ENCODE peak calls at places on chromosomes 12 and 14, in six cellular contexts. One of them, this sample, is unnamed.

GRCh38 chr14:20343855-20344205 is 395 bp downstream of the PARP2 start:
- DNase-seq in GM10248: no peak
- DNase-seq in left ventricle myocardium inferior: no peak
- DNase-seq in endothelial cell: no peak
- DNase-seq in Calu3: no peak
- DNase-seq in K562: no peak
- DNase-seq in this sample: no peak

GRCh38 chr12:101939306-101939705 is 61.9 kb downstream of the DRAM1 start:
- DNase-seq in K562: no peak
- DNase-seq in GM10248: no peak
- DNase-seq in left ventricle myocardium inferior: no peak
- DNase-seq in endothelial cell: no peak
- DNase-seq in Calu3: no peak
- DNase-seq in this sample: no peak

GRCh38 chr12:91225316-91225715 is 42.7 kb upstream of the DCN start:
- DNase-seq in Calu3: no peak
- DNase-seq in K562: no peak
- DNase-seq in GM10248: no peak
- DNase-seq in left ventricle myocardium inferior: no peak
- DNase-seq in endothelial cell: no peak
- DNase-seq in this sample: no peak

GRCh38 chr12:32201096-32201495 is 94.4 kb downstream of the BICD1 start:
- DNase-seq in Calu3: no peak
- DNase-seq in endothelial cell: no peak
- DNase-seq in GM10248: no peak
- DNase-seq in K562: no peak
- DNase-seq in left ventricle myocardium inferior: no peak
- DNase-seq in this sample: no peak

GRCh38 chr12:103924761-103925641 is 5.2 kb upstream of the HSP90B1 start:
- DNase-seq in K562: no peak
- DNase-seq in GM10248: peak; percentile 60
- DNase-seq in Calu3: no peak
- DNase-seq in endothelial cell: no peak
- DNase-seq in left ventricle myocardium inferior: no peak
- DNase-seq in this sample: peak; percentile 53

GRCh38 chr12:132346496-132347470 is 17.4 kb upstream of the GALNT9 start:
- DNase-seq in left ventricle myocardium inferior: no peak
- DNase-seq in GM10248: no peak
- DNase-seq in endothelial cell: no peak
- DNase-seq in K562: no peak
- DNase-seq in Calu3: no peak
- DNase-seq in this sample: no peak

GRCh38 chr14:54589076-54589475 is 22.1 kb downstream of the SAMD4A start:
- DNase-seq in left ventricle myocardium inferior: no peak
- DNase-seq in Calu3: no peak
- DNase-seq in GM10248: no peak
- DNase-seq in K562: no peak
- DNase-seq in endothelial cell: no peak
- DNase-seq in this sample: no peak

GRCh38 chr14:101849125-101849524 is 87.6 kb downstream of the PPP2R5C start:
- DNase-seq in K562: peak; percentile 42
- DNase-seq in left ventricle myocardium inferior: peak; percentile 70
- DNase-seq in Calu3: no peak
- DNase-seq in endothelial cell: no peak
- DNase-seq in GM10248: peak; percentile 47
- DNase-seq in this sample: no peak

GRCh38 chr14:57526942-57527341 is 33.3 kb upstream of the CCDC198 start:
- DNase-seq in GM10248: no peak
- DNase-seq in left ventricle myocardium inferior: no peak
- DNase-seq in K562: no peak
- DNase-seq in Calu3: no peak
- DNase-seq in endothelial cell: peak; percentile 42
- DNase-seq in this sample: no peak

GRCh38 chr12:57183939-57184725 is 32.5 kb upstream of the NXPH4 start:
- DNase-seq in left ventricle myocardium inferior: no peak
- DNase-seq in endothelial cell: no peak
- DNase-seq in GM10248: no peak
- DNase-seq in K562: no peak
- DNase-seq in Calu3: no peak
- DNase-seq in this sample: no peak

GRCh38 chr12:88325076-88325827 is 183.1 kb downstream of the TMTC3 start:
- DNase-seq in endothelial cell: no peak
- DNase-seq in GM10248: no peak
- DNase-seq in Calu3: no peak
- DNase-seq in K562: no peak
- DNase-seq in left ventricle myocardium inferior: no peak
- DNase-seq in this sample: no peak

GRCh38 chr12:69039881-69040280 is 106.9 kb upstream of the CPM start:
- DNase-seq in endothelial cell: no peak
- DNase-seq in left ventricle myocardium inferior: no peak
- DNase-seq in GM10248: no peak
- DNase-seq in Calu3: no peak
- DNase-seq in K562: no peak
- DNase-seq in this sample: no peak

GRCh38 chr12:56631790-56632700 is 1.9 kb upstream of the BAZ2A start:
- DNase-seq in left ventricle myocardium inferior: peak; percentile 81
- DNase-seq in Calu3: peak; percentile 75
- DNase-seq in endothelial cell: peak; percentile 20
- DNase-seq in GM10248: peak; percentile 73
- DNase-seq in K562: peak; percentile 84
- DNase-seq in this sample: peak; percentile 76

GRCh38 chr12:117228239-117228638 is 38.0 kb upstream of the FBXO21 start:
- DNase-seq in left ventricle myocardium inferior: no peak
- DNase-seq in Calu3: no peak
- DNase-seq in endothelial cell: no peak
- DNase-seq in K562: no peak
- DNase-seq in GM10248: no peak
- DNase-seq in this sample: no peak

GRCh38 chr12:65449400-65449799 is 170.9 kb downstream of the MSRB3 start:
- DNase-seq in GM10248: no peak
- DNase-seq in endothelial cell: no peak
- DNase-seq in K562: no peak
- DNase-seq in left ventricle myocardium inferior: no peak
- DNase-seq in Calu3: no peak
- DNase-seq in this sample: no peak

GRCh38 chr12:108804361-108804949 is 52.9 kb downstream of the SSH1 start:
- DNase-seq in endothelial cell: no peak
- DNase-seq in left ventricle myocardium inferior: peak; percentile 70
- DNase-seq in K562: no peak
- DNase-seq in GM10248: no peak
- DNase-seq in Calu3: no peak
- DNase-seq in this sample: no peak

GRCh38 chr14:51575225-51576111 is 76.2 kb upstream of the FRMD6 start:
- DNase-seq in endothelial cell: no peak
- DNase-seq in K562: no peak
- DNase-seq in Calu3: no peak
- DNase-seq in GM10248: no peak
- DNase-seq in left ventricle myocardium inferior: peak; percentile 22
- DNase-seq in this sample: no peak

GRCh38 chr14:33943081-33943480 is 7.8 kb downstream of the EGLN3 start:
- DNase-seq in Calu3: peak; percentile 43
- DNase-seq in GM10248: no peak
- DNase-seq in endothelial cell: no peak
- DNase-seq in K562: no peak
- DNase-seq in left ventricle myocardium inferior: no peak
- DNase-seq in this sample: no peak

GRCh38 chr12:116599285-116600122 is 40.3 kb downstream of the MAP1LC3B2 start:
- DNase-seq in left ventricle myocardium inferior: peak; percentile 86
- DNase-seq in GM10248: peak; percentile 73
- DNase-seq in Calu3: peak; percentile 77
- DNase-seq in endothelial cell: peak; percentile 83
- DNase-seq in K562: peak; percentile 89
- DNase-seq in this sample: peak; percentile 78

GRCh38 chr14:93532550-93532949 is 101.8 kb downstream of the UNC79 start:
- DNase-seq in left ventricle myocardium inferior: no peak
- DNase-seq in K562: no peak
- DNase-seq in Calu3: no peak
- DNase-seq in GM10248: no peak
- DNase-seq in endothelial cell: no peak
- DNase-seq in this sample: no peak

GRCh38 chr12:57549909-57550627 is at the start of gene KIF5A:
- DNase-seq in left ventricle myocardium inferior: no peak
- DNase-seq in endothelial cell: peak; percentile 44
- DNase-seq in Calu3: no peak
- DNase-seq in GM10248: peak; percentile 77
- DNase-seq in K562: peak; percentile 81
- DNase-seq in this sample: peak; percentile 85

GRCh38 chr12:48000878-48001321 is 3.4 kb downstream of the COL2A1 start:
- DNase-seq in GM10248: no peak
- DNase-seq in endothelial cell: no peak
- DNase-seq in K562: no peak
- DNase-seq in Calu3: peak; percentile 8
- DNase-seq in left ventricle myocardium inferior: no peak
- DNase-seq in this sample: no peak

GRCh38 chr12:57943438-57944080 is 2.2 kb downstream of the ATP23 start:
- DNase-seq in left ventricle myocardium inferior: no peak
- DNase-seq in K562: no peak
- DNase-seq in endothelial cell: no peak
- DNase-seq in GM10248: no peak
- DNase-seq in Calu3: no peak
- DNase-seq in this sample: no peak

GRCh38 chr12:26028953-26029740 is 70.7 kb downstream of the RASSF8 start:
- DNase-seq in K562: peak; percentile 20
- DNase-seq in left ventricle myocardium inferior: no peak
- DNase-seq in GM10248: peak; percentile 46
- DNase-seq in Calu3: peak; percentile 52
- DNase-seq in endothelial cell: peak; percentile 45
- DNase-seq in this sample: peak; percentile 47

GRCh38 chr12:31234955-31235867 is 90.7 kb downstream of the SINHCAF start:
- DNase-seq in endothelial cell: peak; percentile 57
- DNase-seq in Calu3: peak; percentile 64
- DNase-seq in K562: peak; percentile 48
- DNase-seq in left ventricle myocardium inferior: no peak
- DNase-seq in GM10248: no peak
- DNase-seq in this sample: no peak

DNA sequence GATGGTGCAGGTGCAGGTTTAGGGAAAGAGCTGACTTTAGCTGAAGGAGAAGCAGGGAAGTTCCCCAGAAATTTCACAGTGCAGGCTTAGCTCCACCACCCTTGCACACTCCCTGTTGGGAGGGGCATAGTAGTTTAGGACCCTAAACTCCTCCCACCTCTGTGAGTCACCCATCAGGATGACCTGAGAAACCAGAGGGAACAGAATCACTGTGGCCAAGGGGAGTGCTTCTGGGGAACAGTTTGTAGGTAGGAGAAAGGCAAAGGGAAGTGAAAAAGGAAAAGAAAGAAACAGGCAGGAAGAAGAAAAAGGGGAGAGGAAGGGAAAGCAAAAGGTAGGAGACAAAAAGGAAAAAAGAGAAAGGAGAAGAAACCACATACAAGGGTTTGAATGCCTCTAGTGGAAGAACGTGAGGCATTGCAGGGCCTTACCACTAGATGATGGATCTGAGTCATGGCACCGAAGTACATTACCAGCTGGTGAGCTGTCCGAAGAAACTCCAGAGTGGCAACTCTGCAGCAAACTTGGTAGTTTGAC is 404.2 kb downstream of the SLC6A15 start:
- DNase-seq in K562: no peak
- DNase-seq in left ventricle myocardium inferior: no peak
- DNase-seq in Calu3: peak; percentile 24
- DNase-seq in GM10248: no peak
- DNase-seq in endothelial cell: no peak
- DNase-seq in this sample: no peak
- TF ChIP-seq CTCF in K562: no peak
- TF ChIP-seq CTCF in left ventricle myocardium inferior: peak; percentile 38
- TF ChIP-seq CTCF in Calu3: no peak
- TF ChIP-seq CTCF in GM10248: no peak
- TF ChIP-seq CTCF in endothelial cell: no peak
- TF ChIP-seq CTCF in this sample: no peak

GRCh38 chr12:3078086-3078820 is 1.1 kb downstream of the TSPAN9 start:
- DNase-seq in left ventricle myocardium inferior: no peak
- DNase-seq in GM10248: no peak
- DNase-seq in Calu3: no peak
- DNase-seq in K562: peak; percentile 5
- DNase-seq in endothelial cell: no peak
- DNase-seq in this sample: no peak

GRCh38 chr12:3073438-3074255 is 3.5 kb upstream of the TSPAN9 start:
- DNase-seq in endothelial cell: peak; percentile 91
- DNase-seq in GM10248: peak; percentile 88
- DNase-seq in Calu3: peak; percentile 87
- DNase-seq in K562: peak; percentile 74
- DNase-seq in left ventricle myocardium inferior: peak; percentile 85
- DNase-seq in this sample: peak; percentile 91

GRCh38 chr12:3077572-3078081 is 448 bp downstream of the TSPAN9 start:
- DNase-seq in endothelial cell: peak; percentile 31
- DNase-seq in Calu3: no peak
- DNase-seq in GM10248: no peak
- DNase-seq in left ventricle myocardium inferior: peak; percentile 47
- DNase-seq in K562: no peak
- DNase-seq in this sample: peak; percentile 44

GRCh38 chr12:3075315-3075714 is 1.9 kb upstream of the TSPAN9 start:
- DNase-seq in left ventricle myocardium inferior: no peak
- DNase-seq in Calu3: no peak
- DNase-seq in endothelial cell: no peak
- DNase-seq in K562: no peak
- DNase-seq in GM10248: no peak
- DNase-seq in this sample: no peak

GRCh38 chr12:3076730-3077571 is at the start of gene TSPAN9:
- DNase-seq in K562: peak; percentile 88
- DNase-seq in Calu3: peak; percentile 71
- DNase-seq in GM10248: peak; percentile 87
- DNase-seq in left ventricle myocardium inferior: peak; percentile 82
- DNase-seq in endothelial cell: peak; percentile 83
- DNase-seq in this sample: peak; percentile 92
- TF ChIP-seq CTCF in K562: no peak
- TF ChIP-seq CTCF in Calu3: no peak
- TF ChIP-seq CTCF in GM10248: no peak
- TF ChIP-seq CTCF in left ventricle myocardium inferior: no peak
- TF ChIP-seq CTCF in endothelial cell: no peak
- TF ChIP-seq CTCF in this sample: no peak

GRCh38 chr12:10668526-10668925 is 5.3 kb downstream of the STYK1 start:
- DNase-seq in K562: no peak
- DNase-seq in endothelial cell: no peak
- DNase-seq in Calu3: no peak
- DNase-seq in GM10248: no peak
- DNase-seq in left ventricle myocardium inferior: no peak
- DNase-seq in this sample: no peak
- TF ChIP-seq CTCF in K562: no peak
- TF ChIP-seq CTCF in endothelial cell: no peak
- TF ChIP-seq CTCF in Calu3: no peak
- TF ChIP-seq CTCF in GM10248: no peak
- TF ChIP-seq CTCF in left ventricle myocardium inferior: no peak
- TF ChIP-seq CTCF in this sample: no peak

GRCh38 chr12:99658950-99659349 is 11.4 kb downstream of the GARIN6 start:
- DNase-seq in Calu3: no peak
- DNase-seq in GM10248: no peak
- DNase-seq in K562: no peak
- DNase-seq in endothelial cell: no peak
- DNase-seq in left ventricle myocardium inferior: no peak
- DNase-seq in this sample: no peak
- TF ChIP-seq CTCF in Calu3: no peak
- TF ChIP-seq CTCF in GM10248: peak; percentile 24
- TF ChIP-seq CTCF in K562: no peak
- TF ChIP-seq CTCF in endothelial cell: peak; percentile 28
- TF ChIP-seq CTCF in left ventricle myocardium inferior: no peak
- TF ChIP-seq CTCF in this sample: peak; percentile 16

This sample was measured in GM13976.